ENCODE peak calls at places on chromosomes 7 and 10, in ten cellular contexts. X is ELR; V is naive thymus-derived CD4-positive, alpha-beta T cell; Z is renal cortical epithelial cell; J is cardiac muscle cell; T is NCI-H1105; D is aorta; M is uterus; H is activated naive CD4-positive, alpha-beta T cell treated with anti-CD3 and anti-CD28 coated beads, Interleukin-2, amount 50 U/mL, for 16 hours; Q is fibroblast of lung. S is an unnamed sample.

GRCh38 chr7:5296627-5297226 is 14.0 kb downstream of the SLC29A4 start:
- DNase-seq in X (no peak), V (peak; percentile 69), T (no peak), J (peak; percentile 67), H (peak; percentile 58), Z (no peak), M (no peak), Q (no peak), D (no peak), S (no peak)

GRCh38 chr10:94115725-94116124 is 122.0 kb downstream of the PLCE1 start:
- DNase-seq in J (no peak), Q (peak; percentile 49), T (no peak), Z (peak; percentile 51), V (no peak), D (no peak), X (peak; percentile 92), H (no peak), M (no peak), S (no peak)

GRCh38 chr7:120064565-120064964 is 208.4 kb upstream of the KCND2 start:
- DNase-seq in H (no peak), M (no peak), Z (peak; percentile 78), X (no peak), Q (peak; percentile 53), T (no peak), V (no peak), D (no peak), J (no peak), S (no peak)

GRCh38 chr7:2668401-2668800 is 19.6 kb upstream of the AMZ1 start:
- DNase-seq in V (no peak), D (no peak), Z (peak; percentile 18), H (no peak), X (peak; percentile 24), T (no peak), J (no peak), M (no peak), Q (peak; percentile 60), S (no peak)

GRCh38 chr10:104090597-104090996 is 4.9 kb upstream of the COL17A1 start:
- DNase-seq in V (no peak), D (no peak), H (no peak), X (peak; percentile 38), J (no peak), T (no peak), Q (peak; percentile 54), M (no peak), Z (no peak), S (no peak)

GRCh38 chr10:100982916-100983830 is 4.1 kb downstream of the MRPL43 start:
- DNase-seq in J (no peak), X (no peak), D (peak; percentile 68), M (no peak), Q (no peak), V (no peak), T (no peak), H (no peak), Z (no peak), S (no peak)

GRCh38 chr10:86200269-86200668 is 166.3 kb downstream of the GRID1 start:
- DNase-seq in J (no peak), Q (no peak), T (no peak), X (no peak), V (no peak), Z (no peak), D (peak; percentile 8), H (no peak), M (no peak), S (no peak)

GRCh38 chr10:71124921-71125748 is 87.2 kb upstream of the UNC5B start:
- DNase-seq in J (no peak), X (no peak), H (no peak), Z (no peak), V (no peak), M (no peak), Q (no peak), T (no peak), D (no peak), S (no peak)

GRCh38 chr10:36172054-36172531 is 530.0 kb upstream of the FZD8 start:
- DNase-seq in Q (peak; percentile 72), Z (peak; percentile 50), J (no peak), M (no peak), T (no peak), D (no peak), X (peak; percentile 56), V (no peak), H (no peak), S (no peak)

GRCh38 chr7:28840515-28841125 is 117.5 kb downstream of the TRIL start:
- DNase-seq in X (peak; percentile 42), D (no peak), H (no peak), V (no peak), Z (peak; percentile 34), M (no peak), T (peak; percentile 86), J (peak; percentile 13), Q (no peak), S (peak; percentile 31)

GRCh38 chr10:77051837-77052236 is 585.8 kb downstream of the KCNMA1 start:
- DNase-seq in M (no peak), T (no peak), Q (no peak), V (no peak), D (no peak), X (no peak), Z (no peak), H (no peak), J (no peak), S (no peak)

GRCh38 chr10:57716884-57717283 is 550.8 kb downstream of the IPMK start:
- DNase-seq in Z (peak; percentile 71), X (peak; percentile 44), Q (peak; percentile 32), T (no peak), J (peak; percentile 12), D (no peak), H (no peak), V (no peak), M (no peak), S (no peak)

GRCh38 chr7:54838540-54838925 is 79.5 kb upstream of the SEC61G start:
- DNase-seq in T (no peak), J (no peak), Z (no peak), M (no peak), Q (no peak), H (no peak), V (no peak), X (no peak), D (no peak), S (no peak)

GRCh38 chr10:69413221-69413865 is 3.4 kb downstream of the TACR2 start:
- DNase-seq in Q (peak; percentile 56), D (peak; percentile 86), T (peak; percentile 32), H (no peak), J (peak; percentile 79), Z (peak; percentile 22), M (peak; percentile 83), V (no peak), X (peak; percentile 80), S (no peak)

GRCh38 chr10:86753638-86754434 is 2.6 kb upstream of the BMPR1A start:
- DNase-seq in T (no peak), D (no peak), X (no peak), J (peak; percentile 72), H (no peak), Q (no peak), Z (no peak), V (no peak), M (no peak), S (no peak)

GRCh38 chr10:19929466-19930140 is 113.4 kb downstream of the PLXDC2 start:
- DNase-seq in M (peak; percentile 16), J (no peak), H (no peak), Q (peak; percentile 87), X (no peak), V (no peak), Z (peak; percentile 83), D (no peak), T (no peak), S (no peak)

GRCh38 chr7:1284743-1285458 is 52.2 kb downstream of the UNCX start:
- DNase-seq in T (no peak), Z (no peak), J (no peak), Q (no peak), D (peak; percentile 59), X (no peak), V (no peak), H (no peak), M (no peak), S (no peak)

GRCh38 chr7:104653870-104654401 is 325.5 kb downstream of the LHFPL3 start:
- DNase-seq in Q (peak; percentile 2), J (no peak), M (no peak), V (no peak), T (peak; percentile 81), Z (no peak), X (no peak), H (no peak), D (no peak), S (no peak)

GRCh38 chr7:157035302-157035701 is 24.8 kb upstream of the MNX1 start:
- DNase-seq in M (no peak), Q (no peak), T (no peak), H (no peak), J (no peak), D (no peak), X (no peak), Z (no peak), V (no peak), S (no peak)

GRCh38 chr10:60964257-60965235 is 20.6 kb upstream of the RHOBTB1 start:
- DNase-seq in J (peak; percentile 77), Q (peak; percentile 86), T (peak; percentile 49), X (peak; percentile 88), H (peak; percentile 31), M (peak; percentile 68), Z (peak; percentile 96), V (peak; percentile 29), D (no peak), S (no peak)

GRCh38 chr10:29328988-29329387 is 40.1 kb downstream of the LYZL1 start:
- DNase-seq in M (peak; percentile 43), Q (peak; percentile 89), T (no peak), H (no peak), D (no peak), J (no peak), X (peak; percentile 25), V (no peak), Z (peak; percentile 55), S (no peak)

GRCh38 chr7:156257904-156258303 is 382.7 kb upstream of the RNF32 start:
- DNase-seq in T (no peak), H (no peak), M (no peak), X (no peak), Q (no peak), Z (peak; percentile 1), D (no peak), V (no peak), J (no peak), S (no peak)

GRCh38 chr7:96414931-96415292 is 93.0 kb upstream of the SLC25A13 start:
- DNase-seq in T (peak; percentile 52), V (peak; percentile 39), M (no peak), X (peak; percentile 20), Q (no peak), D (no peak), J (peak; percentile 59), Z (peak; percentile 37), H (peak; percentile 19), S (no peak)

GRCh38 chr10:3848768-3849643 is 64.0 kb upstream of the KLF6 start:
- DNase-seq in Z (no peak), Q (peak; percentile 86), J (no peak), X (peak; percentile 87), D (no peak), T (no peak), M (no peak), H (peak; percentile 39), V (no peak), S (no peak)

GRCh38 chr7:131497454-131497853 is 59.0 kb downstream of the PODXL start:
- DNase-seq in Z (no peak), H (no peak), D (no peak), V (no peak), Q (no peak), T (no peak), M (peak; percentile 48), J (no peak), X (no peak), S (no peak)

GRCh38 chr7:49112222-49112621 is 187.9 kb downstream of the CDC14C start:
- DNase-seq in H (no peak), Z (no peak), X (no peak), T (no peak), Q (no peak), D (no peak), M (no peak), J (peak; percentile 53), V (no peak), S (no peak)

GRCh38 chr7:84912993-84913635 is 273.7 kb downstream of the SEMA3D start:
- DNase-seq in X (peak; percentile 13), T (no peak), Z (no peak), V (no peak), Q (peak; percentile 26), D (no peak), J (no peak), H (no peak), M (no peak), S (no peak)

GRCh38 chr10:71082930-71083329 is 129.4 kb upstream of the UNC5B start:
- DNase-seq in M (no peak), T (no peak), V (no peak), X (no peak), J (no peak), D (peak; percentile 15), Z (no peak), Q (no peak), H (no peak), S (no peak)